ENCODE peak calls at places on chromosomes 5 and 9, in nine cellular contexts. I, C, H, M, E, Z, G, Y and F are unnamed samples.

GRCh38 chr5:102799017-102799416 is 43.9 kb downstream of the PAM start:
- DNase-seq in I (no peak), C (no peak), H (no peak), M (no peak), E (no peak), Z (no peak), G (no peak), Y (no peak), F (no peak)

GRCh38 chr5:157594237-157594636 is 18.7 kb upstream of the ADAM19 start:
- DNase-seq in I (no peak), C (no peak), H (no peak), M (no peak), E (no peak), Z (no peak), G (no peak), Y (no peak), F (no peak)

GRCh38 chr9:123584202-123585176 is 228.5 kb downstream of the CRB2 start:
- DNase-seq in I (no peak), C (no peak), H (peak; percentile 35), M (no peak), E (no peak), Z (peak; percentile 2), G (no peak), Y (no peak), F (no peak)

GRCh38 chr5:72556351-72557146 is 49.3 kb upstream of the ZNF366 start:
- DNase-seq in I (peak; percentile 90), C (peak; percentile 28), H (peak; percentile 57), M (peak; percentile 54), E (peak; percentile 82), Z (peak; percentile 91), G (peak; percentile 45), Y (peak; percentile 22), F (peak; percentile 49)

GRCh38 chr5:115439042-115439441 is 105.5 kb downstream of the FEM1C start:
- DNase-seq in I (no peak), C (peak; percentile 92), H (no peak), M (no peak), E (no peak), Z (no peak), G (no peak), Y (no peak), F (no peak)

GRCh38 chr5:171122372-171122771 is 186.7 kb upstream of the TLX3 start:
- DNase-seq in I (no peak), C (no peak), H (no peak), M (no peak), E (no peak), Z (no peak), G (no peak), Y (no peak), F (no peak)

GRCh38 chr5:149079883-149080282 is 17.0 kb upstream of the SH3TC2 start:
- DNase-seq in I (no peak), C (no peak), H (no peak), M (no peak), E (no peak), Z (no peak), G (no peak), Y (no peak), F (no peak)

GRCh38 chr9:13268469-13268868 is 11.0 kb downstream of the MPDZ start:
- DNase-seq in I (no peak), C (no peak), H (no peak), M (no peak), E (no peak), Z (no peak), G (no peak), Y (no peak), F (no peak)

GRCh38 chr5:120465281-120465961 is 1.3 kb downstream of the PRR16 start:
- DNase-seq in I (peak; percentile 76), C (no peak), H (no peak), M (peak; percentile 48), E (peak; percentile 65), Z (peak; percentile 76), G (peak; percentile 11), Y (no peak), F (peak; percentile 60)

GRCh38 chr5:121432-121831 is 29.5 kb downstream of the PLEKHG4B start:
- DNase-seq in I (no peak), C (no peak), H (no peak), M (no peak), E (no peak), Z (no peak), G (no peak), Y (no peak), F (no peak)

GRCh38 chr5:160266752-160267345 is 37.5 kb downstream of the FABP6 start:
- DNase-seq in I (peak; percentile 82), C (no peak), H (no peak), M (no peak), E (no peak), Z (no peak), G (no peak), Y (no peak), F (no peak)

GRCh38 chr5:154646841-154647759 is 108.1 kb upstream of the LARP1 start:
- DNase-seq in I (peak; percentile 77), C (no peak), H (peak; percentile 45), M (peak; percentile 38), E (peak; percentile 77), Z (peak; percentile 83), G (peak; percentile 78), Y (peak; percentile 34), F (peak; percentile 43)

GRCh38 chr5:175873090-175873454 is 1.7 kb downstream of the CPLX2 start:
- DNase-seq in I (peak; percentile 65), C (no peak), H (no peak), M (no peak), E (no peak), Z (no peak), G (no peak), Y (no peak), F (peak; percentile 75)

GRCh38 chr9:2691626-2692025 is 25.7 kb upstream of the KCNV2 start:
- DNase-seq in I (no peak), C (no peak), H (no peak), M (no peak), E (no peak), Z (no peak), G (no peak), Y (no peak), F (no peak)

GRCh38 chr5:176995896-176996767 is 10.4 kb downstream of the UIMC1 start:
- DNase-seq in I (no peak), C (peak; percentile 55), H (no peak), M (no peak), E (no peak), Z (no peak), G (no peak), Y (no peak), F (no peak)

GRCh38 chr5:135133698-135134515 is 99.9 kb upstream of the PITX1 start:
- DNase-seq in I (no peak), C (no peak), H (no peak), M (no peak), E (no peak), Z (no peak), G (peak; percentile 82), Y (no peak), F (no peak)

GRCh38 chr5:68217476-68217984 is 2.0 kb downstream of the PIK3R1 start:
- DNase-seq in I (no peak), C (no peak), H (no peak), M (no peak), E (no peak), Z (peak; percentile 29), G (no peak), Y (no peak), F (no peak)

DNA sequence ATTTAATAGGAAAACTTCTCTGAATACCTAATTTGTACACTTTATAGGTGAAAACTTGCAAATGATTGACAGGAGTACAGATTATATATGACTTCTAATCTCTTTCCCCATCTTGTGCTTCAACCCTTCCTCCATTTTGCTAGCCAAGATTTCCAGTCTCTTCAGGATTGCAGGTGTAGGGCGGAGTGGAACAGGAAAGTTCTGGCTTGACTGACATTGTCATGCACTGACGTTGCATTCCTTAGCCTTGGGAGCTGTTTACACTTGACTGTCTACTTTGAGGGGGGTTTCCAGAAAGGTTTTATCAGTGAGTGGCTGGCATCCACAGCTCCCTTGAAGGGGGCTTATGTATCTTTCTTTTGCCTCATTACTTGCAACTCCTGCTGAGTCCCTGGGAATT is 34.1 kb upstream of the GRIA1 start:
- DNase-seq in I (peak; percentile 37), C (no peak), H (no peak), M (no peak), E (no peak), Z (no peak), G (no peak), Y (no peak), F (no peak)
- H3K27me3 ChIP-seq in I (no peaks in the 10 kb centered on the region), C (no peaks in the 10 kb centered on the region), H (no peaks in the 10 kb centered on the region), M (no peaks in the 10 kb centered on the region), E (no peaks in the 10 kb centered on the region), Z (no peaks in the 10 kb centered on the region), G (no peaks in the 10 kb centered on the region), Y (no peaks in the 10 kb centered on the region), F (no peaks in the 10 kb centered on the region)

GRCh38 chr5:53128481-53128880 is 18.9 kb upstream of the MOCS2 start:
- DNase-seq in I (no peak), C (no peak), H (no peak), M (no peak), E (no peak), Z (no peak), G (no peak), Y (no peak), F (no peak)

GRCh38 chr5:53120165-53120564 is 10.6 kb upstream of the MOCS2 start:
- DNase-seq in I (no peak), C (no peak), H (no peak), M (no peak), E (no peak), Z (no peak), G (no peak), Y (no peak), F (no peak)

GRCh38 chr5:53127107-53127506 is 17.6 kb upstream of the MOCS2 start:
- DNase-seq in I (no peak), C (no peak), H (no peak), M (no peak), E (no peak), Z (no peak), G (no peak), Y (no peak), F (no peak)

GRCh38 chr5:53126514-53126913 is 17.0 kb upstream of the MOCS2 start:
- DNase-seq in I (no peak), C (no peak), H (no peak), M (no peak), E (no peak), Z (no peak), G (no peak), Y (no peak), F (no peak)

GRCh38 chr5:53123702-53124101 is 14.1 kb upstream of the MOCS2 start:
- DNase-seq in I (no peak), C (no peak), H (no peak), M (no peak), E (no peak), Z (no peak), G (no peak), Y (no peak), F (no peak)
- TF ChIP-seq CTCF in I (no peak), C (no peak), H (no peak), M (peak; percentile 35), E (no peak), Z (no peak), G (no peak), Y (no peak), F (peak; percentile 35)

GRCh38 chr5:93107141-93107540 is 473.9 kb downstream of the NR2F1-AS1 start:
- DNase-seq in I (no peak), C (no peak), H (no peak), M (no peak), E (no peak), Z (no peak), G (no peak), Y (no peak), F (no peak)

GRCh38 chr5:93107828-93108520 is 473.0 kb downstream of the NR2F1-AS1 start:
- DNase-seq in I (no peak), C (no peak), H (no peak), M (no peak), E (no peak), Z (no peak), G (no peak), Y (no peak), F (no peak)
- H3K27me3 ChIP-seq in I (no peaks in the 10 kb centered on the region), C (no peaks in the 10 kb centered on the region), H (no peaks in the 10 kb centered on the region), M (no peaks in the 10 kb centered on the region), E (no peaks in the 10 kb centered on the region), Z (no peaks in the 10 kb centered on the region), G (no peaks in the 10 kb centered on the region), Y (no peaks in the 10 kb centered on the region), F (no peaks in the 10 kb centered on the region)

GRCh38 chr5:138032028-138032571 is 779 bp downstream of the FAM13B start:
- DNase-seq in I (peak; percentile 82), C (no peak), H (peak; percentile 75), M (peak; percentile 70), E (peak; percentile 75), Z (peak; percentile 91), G (peak; percentile 68), Y (no peak), F (no peak)
- TF ChIP-seq CTCF in I (no peak), C (no peak), H (no peak), M (no peak), E (no peak), Z (no peak), G (no peak), Y (no peak), F (peak; percentile 7)